ENCODE peak calls at places on chromosomes 3 and 15, in ten cellular contexts. Y, C, N, Z, G, U, M, X, V and E are unnamed samples.
A peak's percentile ranks its signal among the peaks of the same experiment; 100 is the strongest.

GRCh38 chr3:168998792-168999191 is 664.7 kb downstream of the MECOM start:
- DNase-seq in Y (no peak), C (no peak), N (no peak), Z (no peak), G (no peak), U (no peak), M (no peak), X (no peak), V (peak; percentile 16), E (no peak)

GRCh38 chr15:42832577-42832976 is 88.0 kb downstream of the TTBK2 start:
- DNase-seq in Y (no peak), C (no peak), N (peak; percentile 94), Z (no peak), G (no peak), U (no peak), M (no peak), X (no peak), V (peak; percentile 91), E (no peak)

GRCh38 chr15:43920815-43921214 is 94.0 kb downstream of the WDR76 start:
- DNase-seq in Y (no peak), C (no peak), N (no peak), Z (peak; percentile 34), G (no peak), U (no peak), M (no peak), X (peak; percentile 72), V (peak; percentile 49), E (peak; percentile 87)

GRCh38 chr15:52493968-52494367 is 34.7 kb downstream of the MYO5A start:
- DNase-seq in Y (no peak), C (no peak), N (peak; percentile 52), Z (no peak), G (no peak), U (no peak), M (no peak), X (no peak), V (peak; percentile 42), E (no peak)

GRCh38 chr3:161607056-161607455 is 110.4 kb downstream of the OTOL1 start:
- DNase-seq in Y (no peak), C (no peak), N (no peak), Z (no peak), G (no peak), U (no peak), M (no peak), X (peak; percentile 25), V (peak; percentile 3), E (no peak)

GRCh38 chr15:61128343-61128742 is 100.8 kb downstream of the RORA start:
- DNase-seq in Y (no peak), C (no peak), N (no peak), Z (no peak), G (no peak), U (no peak), M (no peak), X (no peak), V (no peak), E (no peak)

GRCh38 chr15:29613951-29614382 is 208.3 kb downstream of the TJP1 start:
- DNase-seq in Y (no peak), C (no peak), N (no peak), Z (peak; percentile 23), G (no peak), U (no peak), M (no peak), X (peak; percentile 74), V (no peak), E (no peak)

GRCh38 chr3:122697952-122698625 is 17.4 kb downstream of the PARP14 start:
- DNase-seq in Y (no peak), C (no peak), N (no peak), Z (no peak), G (no peak), U (no peak), M (no peak), X (no peak), V (no peak), E (no peak)

GRCh38 chr3:36542186-36542585 is 161.9 kb downstream of the STAC start:
- DNase-seq in Y (no peak), C (no peak), N (peak; percentile 21), Z (no peak), G (no peak), U (no peak), M (no peak), X (no peak), V (peak; percentile 56), E (no peak)

GRCh38 chr3:114632757-114633424 is 339.1 kb downstream of the TIGIT start:
- DNase-seq in Y (no peak), C (no peak), N (no peak), Z (no peak), G (no peak), U (no peak), M (no peak), X (peak; percentile 4), V (no peak), E (no peak)

GRCh38 chr3:124117486-124117885 is 125.6 kb upstream of the ROPN1 start:
- DNase-seq in Y (no peak), C (no peak), N (peak; percentile 80), Z (no peak), G (no peak), U (no peak), M (no peak), X (peak; percentile 16), V (peak; percentile 68), E (peak; percentile 35)

GRCh38 chr15:77851696-77852095 is 219.0 kb upstream of the LINGO1 start:
- DNase-seq in Y (no peak), C (no peak), N (no peak), Z (no peak), G (no peak), U (no peak), M (no peak), X (peak; percentile 73), V (no peak), E (peak; percentile 95)

GRCh38 chr15:74133071-74133702 is 2.8 kb downstream of the ISLR2 start:
- DNase-seq in Y (no peak), C (no peak), N (no peak), Z (no peak), G (no peak), U (no peak), M (no peak), X (no peak), V (peak; percentile 27), E (no peak)

GRCh38 chr15:85168642-85169173 is 187.1 kb downstream of the PDE8A start:
- DNase-seq in Y (no peak), C (no peak), N (peak; percentile 12), Z (peak; percentile 55), G (peak; percentile 32), U (peak; percentile 82), M (no peak), X (peak; percentile 94), V (peak; percentile 18), E (peak; percentile 83)

GRCh38 chr3:50563867-50564266 is 3.7 kb downstream of the C3orf18 start:
- DNase-seq in Y (no peak), C (no peak), N (no peak), Z (no peak), G (no peak), U (peak; percentile 45), M (no peak), X (peak; percentile 31), V (no peak), E (peak; percentile 42)

GRCh38 chr15:85507114-85507513 is 126.7 kb downstream of the AKAP13 start:
- DNase-seq in Y (no peak), C (no peak), N (no peak), Z (no peak), G (no peak), U (no peak), M (no peak), X (no peak), V (no peak), E (no peak)

GRCh38 chr3:172562881-172563835 is 39.9 kb upstream of the TNFSF10 start:
- DNase-seq in Y (no peak), C (peak; percentile 24), N (peak; percentile 72), Z (no peak), G (no peak), U (no peak), M (no peak), X (peak; percentile 53), V (peak; percentile 53), E (no peak)

GRCh38 chr3:141561426-141562034 is 74.7 kb downstream of the RASA2 start:
- DNase-seq in Y (no peak), C (no peak), N (peak; percentile 64), Z (peak; percentile 36), G (peak; percentile 15), U (no peak), M (no peak), X (peak; percentile 51), V (peak; percentile 73), E (peak; percentile 52)

GRCh38 chr3:147572970-147573340 is 163.8 kb downstream of the ZIC1 start:
- DNase-seq in Y (no peak), C (no peak), N (peak; percentile 65), Z (no peak), G (no peak), U (no peak), M (no peak), X (no peak), V (peak; percentile 4), E (no peak)

GRCh38 chr3:149085828-149086231 is 503 bp downstream of the HLTF start:
- DNase-seq in Y (no peak), C (no peak), N (peak; percentile 46), Z (peak; percentile 23), G (no peak), U (no peak), M (no peak), X (peak; percentile 46), V (peak; percentile 48), E (no peak)

GRCh38 chr3:5092018-5092417 is 30.1 kb upstream of the ARL8B start:
- DNase-seq in Y (no peak), C (no peak), N (no peak), Z (no peak), G (no peak), U (no peak), M (no peak), X (no peak), V (no peak), E (no peak)

GRCh38 chr3:49535971-49536874 is 18.1 kb upstream of the BSN start:
- DNase-seq in Y (no peak), C (peak; percentile 13), N (peak; percentile 19), Z (no peak), G (no peak), U (no peak), M (peak; percentile 45), X (no peak), V (peak; percentile 19), E (no peak)

GRCh38 chr3:69426905-69427304 is 41.0 kb upstream of the FRMD4B start:
- DNase-seq in Y (no peak), C (no peak), N (no peak), Z (no peak), G (no peak), U (no peak), M (no peak), X (no peak), V (no peak), E (peak; percentile 3)

GRCh38 chr3:151091685-151092352 is 6.4 kb downstream of the MED12L start:
- DNase-seq in Y (no peak), C (no peak), N (no peak), Z (no peak), G (no peak), U (no peak), M (no peak), X (no peak), V (peak; percentile 33), E (no peak)